ENCODE peak calls at places on chromosomes 2 and 18, in seven cellular contexts. I is GM13977, B is heart right ventricle, Y is choroid plexus epithelial cell, S is D721Med, K is HCT116, U is GM10248. O is an unnamed sample.

GRCh38 chr2:46601328-46601963 is 122.1 kb downstream of the TMEM247 start:
- DNase-seq in I (peak; percentile 20), K (no peak), S (no peak), B (no peak), Y (peak; percentile 33), U (no peak), O (no peak)

GRCh38 chr2:149924028-149924427 is 336.5 kb upstream of the MMADHC start:
- DNase-seq in Y (peak; percentile 14), S (no peak), I (no peak), K (no peak), U (no peak), B (no peak), O (no peak)

GRCh38 chr2:11505652-11506610 is 27.9 kb upstream of the GREB1 start:
- DNase-seq in S (no peak), U (no peak), Y (peak; percentile 26), K (peak; percentile 15), B (no peak), I (no peak), O (no peak)

GRCh38 chr2:128438586-128438985 is 119.9 kb upstream of the HS6ST1 start:
- DNase-seq in I (no peak), S (no peak), K (no peak), B (no peak), U (no peak), Y (no peak), O (no peak)

GRCh38 chr2:10194021-10194820 is 71.7 kb downstream of the RRM2 start:
- DNase-seq in B (no peak), K (no peak), Y (no peak), S (no peak), I (no peak), U (no peak), O (no peak)

GRCh38 chr18:74419761-74420160 is 37.3 kb downstream of the DIPK1C start:
- DNase-seq in Y (no peak), I (no peak), S (no peak), U (no peak), K (no peak), B (no peak), O (no peak)

GRCh38 chr2:109151519-109151918 is 22.5 kb downstream of the SH3RF3 start:
- DNase-seq in S (no peak), Y (no peak), U (no peak), I (no peak), K (no peak), B (no peak), O (no peak)

GRCh38 chr2:143157001-143157798 is 28.0 kb downstream of the ARHGAP15 start:
- DNase-seq in U (no peak), K (no peak), I (no peak), Y (no peak), S (no peak), B (no peak), O (no peak)

GRCh38 chr2:205610437-205610836 is 71.9 kb upstream of the NRP2 start:
- DNase-seq in Y (no peak), K (no peak), I (no peak), B (no peak), U (no peak), S (no peak), O (no peak)

GRCh38 chr2:218622606-218623238 is 15.0 kb downstream of the PLCD4 start:
- DNase-seq in I (no peak), Y (peak; percentile 45), K (no peak), S (no peak), U (no peak), B (no peak), O (no peak)

GRCh38 chr2:218648473-218649100 is 10.8 kb downstream of the ZNF142 start:
- DNase-seq in S (peak; percentile 69), I (peak; percentile 70), U (peak; percentile 69), K (peak; percentile 32), B (peak; percentile 46), Y (peak; percentile 86), O (no peak)

GRCh38 chr2:241963223-241963622 is 93.7 kb downstream of the RTP5 start:
- DNase-seq in Y (no peak), B (no peak), U (no peak), S (no peak), K (no peak), I (no peak), O (no peak)

GRCh38 chr2:205695460-205695979 is 13.2 kb downstream of the NRP2 start:
- DNase-seq in K (no peak), I (no peak), B (no peak), Y (peak; percentile 92), U (no peak), S (no peak), O (no peak)

GRCh38 chr2:16350211-16350610 is 315.4 kb downstream of the CYRIA start:
- DNase-seq in B (no peak), K (no peak), S (no peak), Y (no peak), I (no peak), U (no peak), O (no peak)

GRCh38 chr2:236164201-236164982 is 3.8 kb downstream of the GBX2 start:
- DNase-seq in Y (no peak), U (no peak), B (no peak), K (no peak), S (no peak), I (peak; percentile 33), O (no peak)

GRCh38 chr2:235677276-235677788 is 183.5 kb downstream of the AGAP1 start:
- DNase-seq in B (no peak), S (no peak), U (no peak), I (no peak), K (no peak), Y (no peak), O (no peak)

GRCh38 chr18:7822435-7823425 is 255.6 kb downstream of the PTPRM start:
- DNase-seq in S (no peak), B (peak; percentile 51), I (no peak), Y (peak; percentile 77), K (no peak), U (no peak), O (no peak)

GRCh38 chr2:205156457-205156856 is 525.8 kb upstream of the NRP2 start:
- DNase-seq in S (no peak), B (no peak), I (no peak), U (no peak), K (no peak), Y (no peak), O (no peak)

GRCh38 chr2:96116424-96116878 is at the start of gene ADRA2B:
- DNase-seq in Y (peak; percentile 31), I (peak; percentile 93), K (peak; percentile 47), U (peak; percentile 86), B (peak; percentile 68), S (peak; percentile 82), O (peak; percentile 65)

GRCh38 chr2:95273911-95274290 is 348 bp upstream of the PROM2 start:
- DNase-seq in Y (no peak), K (no peak), S (no peak), U (no peak), B (no peak), I (no peak), O (no peak)

GRCh38 chr2:208047840-208048239 is 22.5 kb upstream of the PLEKHM3 start:
- DNase-seq in K (no peak), B (no peak), Y (no peak), S (no peak), I (no peak), U (no peak), O (no peak)

GRCh38 chr2:223626713-223627112 is 24.6 kb upstream of the SCG2 start:
- DNase-seq in U (no peak), Y (peak; percentile 90), B (no peak), K (no peak), I (no peak), S (no peak), O (no peak)

GRCh38 chr2:227007940-227008339 is 156.1 kb downstream of the COL4A4 start:
- DNase-seq in K (no peak), U (no peak), S (no peak), B (no peak), Y (no peak), I (no peak), O (no peak)

GRCh38 chr2:235857613-235858012 is 310.6 kb downstream of the GBX2 start:
- DNase-seq in S (no peak), I (no peak), U (no peak), K (no peak), Y (peak; percentile 39), B (no peak), O (no peak)

GRCh38 chr18:2871111-2871720 is 24.4 kb downstream of the EMILIN2 start:
- DNase-seq in S (no peak), Y (no peak), B (no peak), K (no peak), I (no peak), U (no peak), O (no peak)

GRCh38 chr2:170324640-170325046 is 146.7 kb downstream of the MYO3B start:
- DNase-seq in I (peak; percentile 31), B (peak; percentile 5), K (peak; percentile 42), S (no peak), U (peak; percentile 43), Y (peak; percentile 70), O (peak; percentile 15)

GRCh38 chr2:69789129-69789528 is 40.3 kb upstream of the GMCL1 start:
- DNase-seq in U (no peak), S (no peak), Y (peak; percentile 97), I (no peak), K (no peak), B (no peak), O (no peak)

GRCh38 chr2:202158796-202159195 is 79.6 kb downstream of the SUMO1 start:
- DNase-seq in B (no peak), I (no peak), U (no peak), Y (peak; percentile 73), K (no peak), S (no peak), O (no peak)
- TF ChIP-seq CTCF in B (peak; percentile 34), I (peak; percentile 16), U (no peak), Y (peak; percentile 73), K (no peak), S (peak; percentile 42), O (peak; percentile 23)

GRCh38 chr2:176876493-176877103 is 336.0 kb upstream of the HNRNPA3 start:
- DNase-seq in U (no peak), K (no peak), I (no peak), Y (no peak), S (no peak), B (no peak), O (no peak)

GRCh38 chr2:176872406-176872805 is 340.2 kb upstream of the HNRNPA3 start:
- DNase-seq in B (no peak), K (no peak), Y (no peak), I (no peak), U (no peak), S (no peak), O (no peak)

GRCh38 chr2:176873403-176873802 is 339.2 kb upstream of the HNRNPA3 start:
- DNase-seq in S (no peak), U (no peak), Y (peak; percentile 6), K (no peak), I (no peak), B (no peak), O (no peak)
- TF ChIP-seq CTCF in S (no peak), U (no peak), Y (peak; percentile 38), K (peak; percentile 42), I (no peak), B (no peak), O (peak; percentile 38)

DNA sequence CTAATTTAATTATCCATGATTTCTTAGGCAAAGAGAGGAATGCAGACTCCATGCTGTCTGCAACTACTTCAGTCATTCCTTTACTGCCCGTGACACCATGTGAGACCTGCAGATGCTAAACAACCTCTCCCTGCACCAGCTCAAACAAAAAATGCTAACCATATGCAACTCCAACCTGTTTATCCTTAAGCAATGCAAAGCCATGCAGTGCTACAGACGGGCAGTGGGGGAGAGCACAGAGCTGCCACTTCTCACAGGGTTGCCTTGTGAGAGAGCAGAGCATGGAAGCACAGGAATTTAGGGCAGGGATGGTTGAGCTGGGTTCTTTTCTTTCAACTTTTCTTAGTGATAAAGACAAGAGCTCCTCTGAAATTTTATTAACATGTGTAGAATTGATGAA is 74.9 kb upstream of the KLHL14 start:
- DNase-seq in U (no peak), S (no peak), B (no peak), K (no peak), Y (peak; percentile 5), I (no peak), O (no peak)
- TF ChIP-seq CTCF in U (no peak), S (no peak), B (no peak), K (no peak), Y (no peak), I (no peak), O (no peak)

GRCh38 chr2:160507464-160507863 is 13.9 kb upstream of the RBMS1 start:
- DNase-seq in Y (peak; percentile 52), I (no peak), K (no peak), B (no peak), S (no peak), U (no peak), O (no peak)
- TF ChIP-seq CTCF in Y (no peak), I (no peak), K (no peak), B (no peak), S (no peak), U (no peak), O (no peak)

O was measured in progenitor cell of endocrine pancreas.